ENCODE peak calls at places on chromosomes 5 and 9, in ten cellular contexts. Y is mesothelial cell of epicardium, F is NB4, S is A172, G is GM03348, Q is head of caudate nucleus, Z is AG20443, X is BJ, E is NCI-H460, I is cardiac fibroblast. K is an unnamed sample.

GRCh38 chr5:170597109-170597741 is 93.4 kb downstream of the KCNIP1 start:
- DNase-seq in Y (no peak), F (peak; percentile 34), S (peak; percentile 97), G (peak; percentile 75), Q (peak; percentile 52), Z (peak; percentile 88), X (peak; percentile 37), E (no peak), I (peak; percentile 11), K (peak; percentile 81)

GRCh38 chr5:10867408-10868303 is 106.6 kb upstream of the DAP start:
- DNase-seq in Y (no peak), F (no peak), S (no peak), G (no peak), Q (no peak), Z (no peak), X (no peak), E (no peak), I (no peak), K (no peak)

GRCh38 chr5:78050888-78051287 is 243.6 kb downstream of the AP3B1 start:
- DNase-seq in Y (no peak), F (no peak), S (peak; percentile 43), G (peak; percentile 12), Q (no peak), Z (no peak), X (peak; percentile 25), E (no peak), I (peak; percentile 20), K (peak; percentile 77)

GRCh38 chr5:88675159-88675757 is 207.7 kb downstream of the MEF2C start:
- DNase-seq in Y (peak; percentile 38), F (no peak), S (no peak), G (no peak), Q (peak; percentile 60), Z (no peak), X (no peak), E (no peak), I (no peak), K (no peak)

GRCh38 chr5:30693326-30693725 is 500.2 kb upstream of the CDH6 start:
- DNase-seq in Y (no peak), F (no peak), S (no peak), G (no peak), Q (no peak), Z (no peak), X (no peak), E (no peak), I (no peak), K (no peak)

GRCh38 chr5:132184588-132184987 is 43.1 kb downstream of the P4HA2 start:
- DNase-seq in Y (no peak), F (no peak), S (no peak), G (no peak), Q (no peak), Z (no peak), X (no peak), E (no peak), I (no peak), K (no peak)

GRCh38 chr5:151786468-151786867 is 14.7 kb downstream of the G3BP1 start:
- DNase-seq in Y (no peak), F (no peak), S (no peak), G (no peak), Q (no peak), Z (no peak), X (no peak), E (no peak), I (no peak), K (no peak)

GRCh38 chr9:5846501-5846921 is 13.6 kb upstream of the ERMP1 start:
- DNase-seq in Y (no peak), F (peak; percentile 63), S (no peak), G (no peak), Q (no peak), Z (no peak), X (no peak), E (no peak), I (peak; percentile 26), K (peak; percentile 67)

GRCh38 chr5:43171926-43172325 is 20.1 kb upstream of the NIM1K start:
- DNase-seq in Y (no peak), F (no peak), S (no peak), G (no peak), Q (no peak), Z (no peak), X (no peak), E (no peak), I (no peak), K (peak; percentile 12)

GRCh38 chr9:38141751-38142150 is 72.7 kb upstream of the SHB start:
- DNase-seq in Y (no peak), F (no peak), S (peak; percentile 78), G (peak; percentile 77), Q (no peak), Z (peak; percentile 77), X (peak; percentile 50), E (no peak), I (peak; percentile 63), K (peak; percentile 80)

GRCh38 chr9:79477955-79478751 is 93.6 kb upstream of the TLE4 start:
- DNase-seq in Y (no peak), F (peak; percentile 35), S (peak; percentile 32), G (no peak), Q (peak; percentile 78), Z (peak; percentile 22), X (no peak), E (no peak), I (peak; percentile 28), K (peak; percentile 37)

GRCh38 chr5:2307631-2308030 is 424.9 kb upstream of the IRX4 start:
- DNase-seq in Y (no peak), F (no peak), S (no peak), G (no peak), Q (no peak), Z (no peak), X (no peak), E (no peak), I (no peak), K (no peak)

GRCh38 chr5:23820764-23821471 is 313.5 kb downstream of the PRDM9 start:
- DNase-seq in Y (no peak), F (peak; percentile 48), S (peak; percentile 73), G (peak; percentile 61), Q (no peak), Z (peak; percentile 7), X (no peak), E (peak; percentile 54), I (peak; percentile 30), K (peak; percentile 42)

GRCh38 chr5:152673601-152674000 is 268.5 kb upstream of the NMUR2 start:
- DNase-seq in Y (no peak), F (no peak), S (no peak), G (no peak), Q (no peak), Z (no peak), X (no peak), E (no peak), I (no peak), K (no peak)

GRCh38 chr9:22342489-22343217 is 104.0 kb upstream of the DMRTA1 start:
- DNase-seq in Y (no peak), F (no peak), S (no peak), G (peak; percentile 11), Q (no peak), Z (peak; percentile 17), X (no peak), E (no peak), I (peak; percentile 7), K (peak; percentile 85)

GRCh38 chr9:115012476-115012875 is 82.1 kb upstream of the TNFSF8 start:
- DNase-seq in Y (no peak), F (no peak), S (no peak), G (no peak), Q (no peak), Z (no peak), X (no peak), E (no peak), I (no peak), K (no peak)

GRCh38 chr9:72538926-72539702 is 17.7 kb downstream of the TMC1 start:
- DNase-seq in Y (no peak), F (no peak), S (no peak), G (no peak), Q (no peak), Z (no peak), X (no peak), E (no peak), I (no peak), K (no peak)

GRCh38 chr5:157108961-157109360 is at the start of gene HAVCR2:
- DNase-seq in Y (no peak), F (peak; percentile 36), S (no peak), G (no peak), Q (peak; percentile 57), Z (no peak), X (no peak), E (no peak), I (no peak), K (no peak)

GRCh38 chr5:151060742-151061141 is 20.1 kb downstream of the TNIP1 start:
- DNase-seq in Y (no peak), F (no peak), S (no peak), G (no peak), Q (no peak), Z (no peak), X (no peak), E (no peak), I (no peak), K (no peak)

GRCh38 chr5:179759961-179760541 is 27.4 kb downstream of the MAML1 start:
- DNase-seq in Y (no peak), F (no peak), S (peak; percentile 59), G (no peak), Q (no peak), Z (no peak), X (no peak), E (no peak), I (no peak), K (no peak)

GRCh38 chr9:4665357-4665756 is 923 bp downstream of the SPATA6L start:
- DNase-seq in Y (no peak), F (no peak), S (no peak), G (peak; percentile 36), Q (no peak), Z (no peak), X (no peak), E (no peak), I (peak; percentile 76), K (peak; percentile 40)

GRCh38 chr9:11092974-11093373 is 480.2 kb upstream of the PTPRD start:
- DNase-seq in Y (no peak), F (no peak), S (no peak), G (no peak), Q (no peak), Z (no peak), X (no peak), E (no peak), I (no peak), K (no peak)

K was measured in iris pigment epithelial cell.